ENCODE peak calls at places on chromosomes 11 and 22, in eight cellular contexts. One of them, this sample, is unnamed.

GRCh38 chr11:98979212-98979611 is 41.5 kb upstream of the CNTN5 start:
- DNase-seq in heart left ventricle: no peak
- DNase-seq in upper lobe of right lung: no peak
- DNase-seq in IMR-90: no peak
- DNase-seq in endothelial cell: no peak
- DNase-seq in glutamatergic neuron: no peak
- DNase-seq in HCT116: no peak
- DNase-seq in endothelial cell of umbilical vein: no peak
- DNase-seq in this sample: no peak

GRCh38 chr11:12864316-12865156 is 144.6 kb upstream of the RASSF10 start:
- DNase-seq in heart left ventricle: no peak
- DNase-seq in upper lobe of right lung: no peak
- DNase-seq in IMR-90: peak
- DNase-seq in endothelial cell: peak
- DNase-seq in glutamatergic neuron: no peak
- DNase-seq in HCT116: no peak
- DNase-seq in endothelial cell of umbilical vein: peak
- DNase-seq in this sample: no peak

GRCh38 chr11:45022294-45023064 is 71.8 kb upstream of the TP53I11 start:
- DNase-seq in heart left ventricle: no peak
- DNase-seq in upper lobe of right lung: no peak
- DNase-seq in IMR-90: peak
- DNase-seq in endothelial cell: no peak
- DNase-seq in glutamatergic neuron: no peak
- DNase-seq in HCT116: no peak
- DNase-seq in endothelial cell of umbilical vein: no peak
- DNase-seq in this sample: no peak

GRCh38 chr11:84721561-84721961 is 905.6 kb downstream of the DLG2 start:
- DNase-seq in heart left ventricle: no peak
- DNase-seq in upper lobe of right lung: no peak
- DNase-seq in IMR-90: no peak
- DNase-seq in endothelial cell: no peak
- DNase-seq in glutamatergic neuron: no peak
- DNase-seq in HCT116: no peak
- DNase-seq in endothelial cell of umbilical vein: no peak
- DNase-seq in this sample: no peak

GRCh38 chr11:65352783-65353182 is 1.8 kb upstream of the TIGD3 start:
- DNase-seq in heart left ventricle: no peak
- DNase-seq in upper lobe of right lung: no peak
- DNase-seq in IMR-90: peak
- DNase-seq in endothelial cell: no peak
- DNase-seq in glutamatergic neuron: no peak
- DNase-seq in HCT116: no peak
- DNase-seq in endothelial cell of umbilical vein: peak
- DNase-seq in this sample: no peak

GRCh38 chr11:113475160-113475761 is at the start of gene DRD2:
- DNase-seq in heart left ventricle: no peak
- DNase-seq in upper lobe of right lung: no peak
- DNase-seq in IMR-90: no peak
- DNase-seq in endothelial cell: peak
- DNase-seq in glutamatergic neuron: peak
- DNase-seq in HCT116: no peak
- DNase-seq in endothelial cell of umbilical vein: no peak
- DNase-seq in this sample: peak

GRCh38 chr22:31488988-31489617 is 539 bp downstream of the EIF4ENIF1 start:
- DNase-seq in heart left ventricle: peak
- DNase-seq in upper lobe of right lung: peak
- DNase-seq in IMR-90: peak
- DNase-seq in endothelial cell: peak
- DNase-seq in glutamatergic neuron: peak
- DNase-seq in HCT116: no peak
- DNase-seq in endothelial cell of umbilical vein: peak
- DNase-seq in this sample: peak

GRCh38 chr11:33682446-33682845 is 18.2 kb downstream of the C11orf91 start:
- DNase-seq in heart left ventricle: no peak
- DNase-seq in upper lobe of right lung: no peak
- DNase-seq in IMR-90: no peak
- DNase-seq in endothelial cell: no peak
- DNase-seq in glutamatergic neuron: no peak
- DNase-seq in HCT116: no peak
- DNase-seq in endothelial cell of umbilical vein: no peak
- DNase-seq in this sample: no peak

GRCh38 chr22:25120093-25120561 is 79.5 kb upstream of the CRYBB3 start:
- DNase-seq in heart left ventricle: peak
- DNase-seq in upper lobe of right lung: peak
- DNase-seq in IMR-90: no peak
- DNase-seq in endothelial cell: no peak
- DNase-seq in glutamatergic neuron: no peak
- DNase-seq in HCT116: peak
- DNase-seq in endothelial cell of umbilical vein: peak
- DNase-seq in this sample: no peak

GRCh38 chr22:43855431-43855830 is 6.9 kb downstream of the SULT4A1 start:
- DNase-seq in heart left ventricle: no peak
- DNase-seq in upper lobe of right lung: no peak
- DNase-seq in IMR-90: no peak
- DNase-seq in endothelial cell: no peak
- DNase-seq in glutamatergic neuron: peak
- DNase-seq in HCT116: no peak
- DNase-seq in endothelial cell of umbilical vein: no peak
- DNase-seq in this sample: no peak

GRCh38 chr11:71188886-71189767 is 63.2 kb downstream of the SHANK2 start:
- DNase-seq in heart left ventricle: no peak
- DNase-seq in upper lobe of right lung: peak
- DNase-seq in IMR-90: no peak
- DNase-seq in endothelial cell: no peak
- DNase-seq in glutamatergic neuron: no peak
- DNase-seq in HCT116: no peak
- DNase-seq in endothelial cell of umbilical vein: no peak
- DNase-seq in this sample: no peak

GRCh38 chr22:36334838-36335603 is 52.7 kb downstream of the MYH9 start:
- DNase-seq in heart left ventricle: peak
- DNase-seq in upper lobe of right lung: no peak
- DNase-seq in IMR-90: peak
- DNase-seq in endothelial cell: no peak
- DNase-seq in glutamatergic neuron: no peak
- DNase-seq in HCT116: no peak
- DNase-seq in endothelial cell of umbilical vein: no peak
- DNase-seq in this sample: no peak

GRCh38 chr11:129800655-129801054 is 15.0 kb upstream of the TMEM45B start:
- DNase-seq in heart left ventricle: no peak
- DNase-seq in upper lobe of right lung: no peak
- DNase-seq in IMR-90: no peak
- DNase-seq in endothelial cell: no peak
- DNase-seq in glutamatergic neuron: no peak
- DNase-seq in HCT116: no peak
- DNase-seq in endothelial cell of umbilical vein: no peak
- DNase-seq in this sample: no peak

GRCh38 chr22:37340331-37341262 is 58.3 kb downstream of the CYTH4 start:
- DNase-seq in heart left ventricle: no peak
- DNase-seq in upper lobe of right lung: no peak
- DNase-seq in IMR-90: no peak
- DNase-seq in endothelial cell: no peak
- DNase-seq in glutamatergic neuron: peak
- DNase-seq in HCT116: no peak
- DNase-seq in endothelial cell of umbilical vein: no peak
- DNase-seq in this sample: peak

GRCh38 chr11:131136476-131136875 is 220.2 kb upstream of the SNX19 start:
- DNase-seq in heart left ventricle: no peak
- DNase-seq in upper lobe of right lung: no peak
- DNase-seq in IMR-90: peak
- DNase-seq in endothelial cell: no peak
- DNase-seq in glutamatergic neuron: no peak
- DNase-seq in HCT116: no peak
- DNase-seq in endothelial cell of umbilical vein: no peak
- DNase-seq in this sample: no peak

GRCh38 chr22:31973739-31974138 is 29.4 kb downstream of the YWHAH start:
- DNase-seq in heart left ventricle: peak
- DNase-seq in upper lobe of right lung: no peak
- DNase-seq in IMR-90: no peak
- DNase-seq in endothelial cell: no peak
- DNase-seq in glutamatergic neuron: no peak
- DNase-seq in HCT116: no peak
- DNase-seq in endothelial cell of umbilical vein: no peak
- DNase-seq in this sample: no peak

GRCh38 chr11:123122341-123122740 is 60.4 kb upstream of the HSPA8 start:
- DNase-seq in heart left ventricle: no peak
- DNase-seq in upper lobe of right lung: no peak
- DNase-seq in IMR-90: peak
- DNase-seq in endothelial cell: no peak
- DNase-seq in glutamatergic neuron: no peak
- DNase-seq in HCT116: no peak
- DNase-seq in endothelial cell of umbilical vein: no peak
- DNase-seq in this sample: no peak

GRCh38 chr11:63015521-63016215 is at the start of gene SLC22A8:
- DNase-seq in heart left ventricle: no peak
- DNase-seq in upper lobe of right lung: no peak
- DNase-seq in IMR-90: no peak
- DNase-seq in endothelial cell: no peak
- DNase-seq in glutamatergic neuron: no peak
- DNase-seq in HCT116: no peak
- DNase-seq in endothelial cell of umbilical vein: no peak
- DNase-seq in this sample: no peak

GRCh38 chr11:72688929-72689328 is 14.7 kb upstream of the PDE2A start:
- DNase-seq in heart left ventricle: no peak
- DNase-seq in upper lobe of right lung: peak
- DNase-seq in IMR-90: no peak
- DNase-seq in endothelial cell: no peak
- DNase-seq in glutamatergic neuron: no peak
- DNase-seq in HCT116: no peak
- DNase-seq in endothelial cell of umbilical vein: no peak
- DNase-seq in this sample: no peak
- TF ChIP-seq CTCF in heart left ventricle: no peak
- TF ChIP-seq CTCF in upper lobe of right lung: no peak
- TF ChIP-seq CTCF in IMR-90: no peak
- TF ChIP-seq CTCF in endothelial cell: no peak
- TF ChIP-seq CTCF in glutamatergic neuron: no peak
- TF ChIP-seq CTCF in HCT116: no peak
- TF ChIP-seq CTCF in endothelial cell of umbilical vein: no peak
- TF ChIP-seq CTCF in this sample: no peak

GRCh38 chr22:38784035-38784434 is 9.9 kb downstream of the DNAL4 start:
- DNase-seq in heart left ventricle: no peak
- DNase-seq in upper lobe of right lung: peak
- DNase-seq in IMR-90: no peak
- DNase-seq in endothelial cell: no peak
- DNase-seq in glutamatergic neuron: no peak
- DNase-seq in HCT116: no peak
- DNase-seq in endothelial cell of umbilical vein: no peak
- DNase-seq in this sample: no peak

GRCh38 chr22:38786631-38787030 is 7.3 kb downstream of the DNAL4 start:
- DNase-seq in heart left ventricle: no peak
- DNase-seq in upper lobe of right lung: no peak
- DNase-seq in IMR-90: no peak
- DNase-seq in endothelial cell: no peak
- DNase-seq in glutamatergic neuron: no peak
- DNase-seq in HCT116: no peak
- DNase-seq in endothelial cell of umbilical vein: no peak
- DNase-seq in this sample: no peak

GRCh38 chr22:38783095-38783710 is 10.7 kb downstream of the DNAL4 start:
- DNase-seq in heart left ventricle: no peak
- DNase-seq in upper lobe of right lung: peak
- DNase-seq in IMR-90: no peak
- DNase-seq in endothelial cell: no peak
- DNase-seq in glutamatergic neuron: no peak
- DNase-seq in HCT116: no peak
- DNase-seq in endothelial cell of umbilical vein: no peak
- DNase-seq in this sample: no peak

GRCh38 chr22:38781033-38781432 is 12.9 kb downstream of the DNAL4 start:
- DNase-seq in heart left ventricle: peak
- DNase-seq in upper lobe of right lung: no peak
- DNase-seq in IMR-90: no peak
- DNase-seq in endothelial cell: no peak
- DNase-seq in glutamatergic neuron: no peak
- DNase-seq in HCT116: no peak
- DNase-seq in endothelial cell of umbilical vein: no peak
- DNase-seq in this sample: no peak

DNA sequence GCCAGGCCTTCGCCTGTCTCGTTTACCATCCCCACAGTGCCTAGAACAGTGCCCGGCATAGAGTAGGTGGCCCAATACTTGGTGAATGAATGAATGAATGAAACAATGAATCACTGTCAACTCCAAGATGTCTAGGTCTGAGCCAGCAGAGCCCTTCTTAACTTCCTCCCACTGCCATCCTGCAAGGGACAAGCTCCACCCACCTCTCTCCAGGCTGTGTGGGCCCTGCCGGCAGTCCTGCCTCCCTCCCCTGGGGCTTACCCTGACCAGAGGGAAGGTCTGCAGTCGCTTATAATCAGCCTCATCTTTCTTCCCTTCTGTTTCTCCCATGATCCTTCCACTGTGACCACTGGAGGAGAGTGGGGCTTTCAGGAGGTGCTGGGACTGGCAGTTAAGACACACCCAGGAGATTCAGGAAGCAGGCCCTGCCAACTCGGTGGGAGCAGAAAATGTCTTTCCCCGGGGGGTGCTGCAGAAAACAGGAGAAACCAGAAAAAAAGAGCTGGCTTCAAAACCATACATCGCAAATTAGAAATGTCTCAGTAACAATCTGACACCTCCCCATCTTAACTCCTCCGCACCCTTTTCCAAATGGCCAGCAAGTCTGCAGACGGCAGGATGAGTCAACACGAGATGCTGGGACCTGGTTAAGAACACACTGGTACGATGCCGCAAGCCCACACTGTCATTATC is 11.4 kb downstream of the DNAL4 start:
- DNase-seq in heart left ventricle: no peak
- DNase-seq in upper lobe of right lung: no peak
- DNase-seq in IMR-90: peak
- DNase-seq in endothelial cell: no peak
- DNase-seq in glutamatergic neuron: peak
- DNase-seq in HCT116: no peak
- DNase-seq in endothelial cell of umbilical vein: no peak
- DNase-seq in this sample: peak
- TF ChIP-seq CTCF in heart left ventricle: no peak
- TF ChIP-seq CTCF in upper lobe of right lung: no peak
- TF ChIP-seq CTCF in IMR-90: no peak
- TF ChIP-seq CTCF in endothelial cell: no peak
- TF ChIP-seq CTCF in glutamatergic neuron: no peak
- TF ChIP-seq CTCF in HCT116: no peak
- TF ChIP-seq CTCF in endothelial cell of umbilical vein: no peak
- TF ChIP-seq CTCF in this sample: no peak

DNA sequence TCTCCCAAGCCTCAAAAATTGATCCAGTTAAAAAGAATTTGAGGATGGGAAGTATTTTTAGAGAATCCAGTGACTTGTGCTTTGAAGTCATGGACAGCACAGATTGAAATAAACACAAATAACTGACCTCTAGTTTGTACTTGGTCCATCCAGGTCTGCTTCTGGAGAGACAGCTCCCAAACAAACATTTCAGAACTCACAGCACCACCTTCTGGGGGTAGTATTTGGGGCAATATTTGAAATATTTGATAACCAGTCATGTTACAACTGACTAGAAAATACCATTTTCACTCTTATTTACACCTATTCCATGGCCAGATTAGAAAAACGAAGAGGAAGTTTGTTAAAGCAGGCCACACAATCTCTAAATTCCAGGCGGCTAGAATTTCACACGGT is 56.2 kb downstream of the CTSC start:
- DNase-seq in heart left ventricle: no peak
- DNase-seq in upper lobe of right lung: no peak
- DNase-seq in IMR-90: no peak
- DNase-seq in endothelial cell: peak
- DNase-seq in glutamatergic neuron: no peak
- DNase-seq in HCT116: no peak
- DNase-seq in endothelial cell of umbilical vein: no peak
- DNase-seq in this sample: no peak
- TF ChIP-seq CTCF in heart left ventricle: no peak
- TF ChIP-seq CTCF in upper lobe of right lung: no peak
- TF ChIP-seq CTCF in IMR-90: peak
- TF ChIP-seq CTCF in endothelial cell: no peak
- TF ChIP-seq CTCF in glutamatergic neuron: no peak
- TF ChIP-seq CTCF in HCT116: peak
- TF ChIP-seq CTCF in endothelial cell of umbilical vein: no peak
- TF ChIP-seq CTCF in this sample: no peak

GRCh38 chr11:83087035-83087434 is 15.3 kb upstream of the RAB30 start:
- DNase-seq in heart left ventricle: no peak
- DNase-seq in upper lobe of right lung: no peak
- DNase-seq in IMR-90: no peak
- DNase-seq in endothelial cell: no peak
- DNase-seq in glutamatergic neuron: no peak
- DNase-seq in HCT116: no peak
- DNase-seq in endothelial cell of umbilical vein: peak
- DNase-seq in this sample: no peak
- TF ChIP-seq CTCF in heart left ventricle: no peak
- TF ChIP-seq CTCF in upper lobe of right lung: no peak
- TF ChIP-seq CTCF in IMR-90: no peak
- TF ChIP-seq CTCF in endothelial cell: no peak
- TF ChIP-seq CTCF in glutamatergic neuron: no peak
- TF ChIP-seq CTCF in HCT116: peak
- TF ChIP-seq CTCF in endothelial cell of umbilical vein: no peak
- TF ChIP-seq CTCF in this sample: no peak

This sample was measured in nephron progenitor cell.